ENCODE peak calls at places on chromosomes 11 and 22, in four cellular contexts. F is H1, G is IMR-90, M is H9. N is an unnamed sample.
A peak's percentile ranks its signal among the peaks of the same experiment; 100 is the strongest.

GRCh38 chr11:130029137-130029536 is 26.5 kb upstream of the PRDM10 start:
- DNase-seq in F (no peak), G (no peak), M (no peak), N (no peak)

GRCh38 chr11:69005183-69005630 is 7.8 kb downstream of the MRGPRF start:
- DNase-seq in M (peak; percentile 20), G (no peak), F (no peak), N (no peak)

GRCh38 chr11:117044287-117045035 is 53.8 kb downstream of the SIK3 start:
- DNase-seq in G (no peak), F (no peak), M (no peak), N (no peak)

GRCh38 chr22:43782448-43782847 is 29.7 kb downstream of the EFCAB6 start:
- DNase-seq in M (no peak), F (no peak), G (peak; percentile 40), N (no peak)

GRCh38 chr11:4704054-4704789 is at the start of gene MMP26:
- DNase-seq in G (no peak), F (no peak), M (peak; percentile 39), N (peak; percentile 72)

GRCh38 chr11:119501777-119502405 is 78.9 kb upstream of the THY1 start:
- DNase-seq in G (no peak), M (peak; percentile 49), F (no peak), N (no peak)

GRCh38 chr22:39545310-39546063 is 12.9 kb upstream of the RPS19BP1 start:
- DNase-seq in G (no peak), F (no peak), M (peak; percentile 83), N (peak; percentile 77)

GRCh38 chr22:21982338-21982965 is at the start of gene TOP3B:
- DNase-seq in M (peak; percentile 69), F (no peak), G (peak; percentile 69), N (peak; percentile 71)

GRCh38 chr11:111605681-111606080 is 3.4 kb downstream of the SIK2 start:
- DNase-seq in G (no peak), F (no peak), M (no peak), N (no peak)

GRCh38 chr22:17774206-17774927 is at the start of gene BID:
- DNase-seq in G (peak; percentile 17), M (no peak), F (no peak), N (no peak)

GRCh38 chr22:20298803-20299735 is 20.8 kb downstream of the DGCR6L start:
- DNase-seq in G (peak; percentile 67), M (peak; percentile 95), F (peak; percentile 46), N (peak; percentile 81)

GRCh38 chr11:132402056-132402684 is 1031.8 kb downstream of the NTM start:
- DNase-seq in F (peak; percentile 46), G (peak; percentile 51), M (peak; percentile 76), N (peak; percentile 82)

GRCh38 chr11:68983816-68984215 is 3.0 kb upstream of the MRGPRD start:
- DNase-seq in M (no peak), F (no peak), G (no peak), N (no peak)

GRCh38 chr11:128734439-128735224 is 40.8 kb downstream of the FLI1 start:
- DNase-seq in F (no peak), M (no peak), G (no peak), N (no peak)

GRCh38 chr11:10503217-10503616 is 37.8 kb downstream of the RNF141 start:
- DNase-seq in F (no peak), G (no peak), M (no peak), N (no peak)

GRCh38 chr11:117734596-117734995 is 62.4 kb downstream of the DSCAML1 start:
- DNase-seq in F (no peak), G (no peak), M (no peak), N (peak; percentile 27)

GRCh38 chr11:112610996-112611795 is 350.0 kb upstream of the NCAM1 start:
- DNase-seq in F (no peak), G (no peak), M (no peak), N (no peak)

GRCh38 chr11:12831471-12832202 is 157.4 kb downstream of the TEAD1 start:
- DNase-seq in G (peak; percentile 28), F (no peak), M (no peak), N (no peak)

GRCh38 chr11:107801641-107802040 is 56.9 kb downstream of the SLC35F2 start:
- DNase-seq in G (no peak), M (no peak), F (no peak), N (no peak)

GRCh38 chr11:107799245-107799859 is 59.2 kb downstream of the SLC35F2 start:
- DNase-seq in M (peak; percentile 61), G (peak; percentile 57), F (peak; percentile 9), N (peak; percentile 68)

GRCh38 chr11:107808526-107808925 is 50.1 kb downstream of the SLC35F2 start:
- DNase-seq in M (no peak), F (no peak), G (no peak), N (no peak)

GRCh38 chr11:107804219-107804618 is 54.4 kb downstream of the SLC35F2 start:
- DNase-seq in G (no peak), F (no peak), M (no peak), N (no peak)
- H4K5ac ChIP-seq in G (no peak overlapping the region), F (no peak overlapping the region), M (no peak overlapping the region), N (no peak overlapping the region)

GRCh38 chr11:125287467-125288232 is 123.1 kb downstream of the PKNOX2 start:
- DNase-seq in M (no peak), G (peak; percentile 28), F (no peak), N (no peak)
- H4K5ac ChIP-seq in M (no peak overlapping the region), G (no peak overlapping the region), F (no peak overlapping the region), N (no peak overlapping the region)

DNA sequence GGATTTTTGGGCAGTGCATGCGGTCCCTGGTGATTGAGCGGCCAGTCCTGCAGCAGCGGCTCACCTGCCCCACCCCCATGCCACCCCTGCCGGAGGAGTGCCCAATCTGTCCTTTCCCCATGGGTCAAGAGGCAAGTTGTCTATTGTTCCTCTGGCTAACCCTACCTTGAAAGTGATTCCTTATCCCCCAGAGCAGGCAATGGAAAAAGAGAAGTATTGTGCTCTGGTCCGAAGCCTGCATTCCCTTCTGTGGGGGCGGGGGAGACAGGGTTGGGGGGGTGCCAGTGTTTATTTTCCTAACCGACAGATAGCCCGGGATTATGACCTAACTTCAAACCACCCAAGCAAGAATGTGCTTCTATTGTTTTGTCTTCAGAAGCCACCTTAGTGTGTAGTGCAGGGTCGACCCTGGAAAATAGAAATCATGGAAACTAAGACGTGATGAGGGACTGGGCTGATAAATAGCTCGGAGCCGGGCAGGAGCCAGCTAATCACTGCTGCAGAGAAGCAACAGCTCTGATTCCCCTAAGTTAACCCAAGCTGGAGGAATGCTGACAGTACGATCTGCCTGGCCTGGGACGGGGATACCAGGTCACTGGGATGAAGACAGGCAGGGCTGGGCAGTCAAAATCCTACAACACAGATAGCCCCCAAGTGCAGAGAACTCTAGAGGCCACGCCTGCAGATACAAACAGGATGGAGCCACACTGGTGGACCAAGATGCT is 38.7 kb upstream of the ATXN10 start:
- DNase-seq in F (no peak), G (no peak), M (no peak), N (no peak)
- H4K5ac ChIP-seq in F (no peak overlapping the region), G (no peak overlapping the region), M (no peak overlapping the region), N (no peak overlapping the region)

DNA sequence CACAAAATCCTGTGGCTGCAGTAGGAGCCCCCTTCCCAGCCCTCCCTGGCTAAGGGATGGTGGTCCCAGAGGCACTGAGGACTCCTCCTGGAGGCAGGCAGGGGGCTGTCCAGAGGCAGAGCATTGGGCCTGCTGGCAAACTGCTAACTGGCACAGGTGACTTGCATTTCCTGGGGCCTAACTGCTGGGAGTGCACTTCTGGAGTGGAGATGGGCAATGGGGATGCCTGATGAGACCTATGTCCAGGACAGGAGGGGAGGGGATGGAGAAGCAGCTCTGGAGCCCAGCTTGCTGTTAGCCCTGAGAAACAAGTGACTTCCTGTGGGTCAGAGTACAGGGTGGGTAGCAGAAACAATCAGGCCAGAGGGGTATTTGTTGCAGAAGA is 253.1 kb downstream of the ST3GAL4 start:
- DNase-seq in G (no peak), M (no peak), F (no peak), N (no peak)
- H4K5ac ChIP-seq in G (no peak overlapping the region), M (no peak overlapping the region), F (no peak overlapping the region), N (no peak overlapping the region)

GRCh38 chr11:72768581-72768980 is 16.4 kb upstream of the ARAP1 start:
- DNase-seq in G (no peak), M (no peak), F (no peak), N (no peak)

GRCh38 chr11:72769680-72770079 is 17.5 kb upstream of the ARAP1 start:
- DNase-seq in M (no peak), G (peak; percentile 62), F (no peak), N (no peak)

GRCh38 chr11:72766152-72766902 is 14.1 kb upstream of the ARAP1 start:
- DNase-seq in F (no peak), M (no peak), G (no peak), N (no peak)

GRCh38 chr11:72764503-72764902 is 12.3 kb upstream of the ARAP1 start:
- DNase-seq in F (peak; percentile 74), G (no peak), M (peak; percentile 96), N (peak; percentile 72)

DNA sequence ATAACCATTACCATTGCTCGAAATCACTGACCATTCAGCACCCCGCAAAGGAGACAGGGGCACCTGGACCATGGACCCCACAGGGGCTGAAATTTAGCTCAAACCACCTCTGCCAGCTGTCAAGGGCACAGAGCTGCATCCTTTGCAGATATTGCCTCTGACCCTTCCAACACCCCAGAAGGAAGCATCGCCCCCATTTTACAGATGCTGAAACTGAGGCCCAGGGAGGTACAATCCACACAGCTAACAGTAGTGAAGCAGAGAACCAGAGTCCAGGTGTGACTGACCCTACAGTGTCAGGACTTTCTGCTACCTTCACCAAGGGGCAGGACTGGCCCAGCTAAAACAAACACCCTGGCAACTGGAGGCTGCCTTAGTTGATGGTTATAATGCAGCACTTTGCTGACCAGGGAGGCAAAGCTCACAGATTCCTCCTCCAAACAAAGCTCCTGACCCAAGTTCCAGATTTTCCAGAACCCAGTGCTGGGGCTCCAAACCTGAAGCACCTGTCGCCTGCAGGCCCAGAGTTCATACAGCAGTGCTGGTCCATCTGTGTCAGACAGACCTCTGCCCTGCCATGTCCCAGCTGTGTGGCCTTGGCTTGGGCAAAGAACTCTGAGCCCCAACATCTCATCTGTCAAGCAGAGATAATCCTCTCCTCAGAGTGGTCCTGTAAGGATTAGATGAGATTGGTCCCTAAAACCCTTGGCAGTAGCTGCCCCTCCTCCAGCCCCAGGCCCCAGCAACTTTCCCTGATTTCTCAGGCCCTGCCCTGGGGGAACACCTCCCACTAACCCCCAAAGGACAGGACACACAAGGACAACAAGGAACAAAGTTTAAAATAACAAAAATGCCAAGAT is 15.2 kb upstream of the ARAP1 start:
- DNase-seq in F (no peak), M (no peak), G (no peak), N (no peak)
- H4K5ac ChIP-seq in F (no peak overlapping the region), M (no peak overlapping the region), G (no peak overlapping the region), N (no peak overlapping the region)